ENCODE peak calls at places on chromosomes 3 and 15, in six cellular contexts. T is HepG2, C is GM12878, X is GM12891, B is H1, Y is K562. L is an unnamed sample.

GRCh38 chr3:168881804-168882203 is 781.7 kb downstream of the MECOM start:
- DNase-seq in T (no peak), C (no peak), Y (no peak), B (no peak), X (no peak), L (no peak)

GRCh38 chr15:52558196-52558595 is 10.6 kb downstream of the ARPP19 start:
- DNase-seq in Y (no peak), B (no peak), X (no peak), T (no peak), C (peak; percentile 84), L (no peak)

GRCh38 chr3:123636431-123636841 is 51.6 kb upstream of the HACD2 start:
- DNase-seq in B (peak; percentile 38), C (no peak), X (no peak), T (no peak), Y (peak; percentile 89), L (no peak)

GRCh38 chr3:33980252-33980651 is 181.8 kb downstream of the PDCD6IP start:
- DNase-seq in C (peak; percentile 11), B (no peak), T (peak; percentile 66), Y (no peak), X (no peak), L (no peak)

GRCh38 chr3:23421811-23422510 is 218.8 kb downstream of the UBE2E2 start:
- DNase-seq in X (no peak), C (no peak), B (no peak), T (no peak), Y (no peak), L (no peak)

GRCh38 chr3:142981108-142981507 is 17.6 kb upstream of the PAQR9 start:
- DNase-seq in B (no peak), T (no peak), Y (no peak), X (no peak), C (no peak), L (no peak)

GRCh38 chr3:123655400-123655799 is 70.5 kb upstream of the HACD2 start:
- DNase-seq in T (no peak), C (no peak), Y (no peak), B (no peak), X (no peak), L (no peak)

GRCh38 chr15:69304176-69304533 is 5.4 kb downstream of the PAQR5 start:
- DNase-seq in Y (no peak), X (no peak), B (no peak), T (peak; percentile 25), C (no peak), L (no peak)

GRCh38 chr3:21654662-21655061 is 96.3 kb downstream of the ZNF385D start:
- DNase-seq in C (no peak), B (no peak), Y (no peak), X (no peak), T (no peak), L (no peak)

GRCh38 chr3:170585008-170585936 is 603 bp downstream of the SLC7A14 start:
- DNase-seq in B (no peak), T (no peak), C (no peak), Y (no peak), X (no peak), L (no peak)

GRCh38 chr3:150006774-150007173 is 36.1 kb upstream of the PFN2 start:
- DNase-seq in Y (no peak), C (no peak), B (no peak), T (no peak), X (no peak), L (no peak)

GRCh38 chr15:82647835-82648256 is 683 bp upstream of the CPEB1 start:
- DNase-seq in C (no peak), X (peak; percentile 38), Y (peak; percentile 93), T (no peak), B (no peak), L (no peak)

GRCh38 chr3:120144267-120144666 is 50.0 kb upstream of the GSK3B start:
- DNase-seq in X (no peak), Y (no peak), T (peak; percentile 39), B (no peak), C (no peak), L (no peak)

GRCh38 chr15:70729164-70729563 is 34.2 kb downstream of the UACA start:
- DNase-seq in Y (no peak), B (no peak), C (no peak), X (no peak), T (no peak), L (no peak)

GRCh38 chr3:181252626-181253025 is 263.1 kb upstream of the DNAJC19 start:
- DNase-seq in C (no peak), Y (no peak), T (no peak), B (no peak), X (no peak), L (no peak)

GRCh38 chr3:9784876-9785443 is 7.3 kb downstream of the TADA3 start:
- DNase-seq in X (no peak), T (no peak), C (no peak), B (no peak), Y (no peak), L (no peak)

GRCh38 chr3:70433091-70433490 is 120.7 kb upstream of the MDFIC2 start:
- DNase-seq in Y (no peak), B (no peak), T (no peak), X (no peak), C (no peak), L (no peak)

GRCh38 chr3:168047190-168047795 is 48.4 kb downstream of the GOLIM4 start:
- DNase-seq in T (peak; percentile 76), B (no peak), Y (peak; percentile 34), X (no peak), C (peak; percentile 59), L (no peak)

GRCh38 chr3:104102386-104102785 is 1264.3 kb upstream of the ALCAM start:
- DNase-seq in X (peak; percentile 15), B (no peak), T (peak; percentile 29), Y (no peak), C (peak; percentile 23), L (no peak)

GRCh38 chr3:54573922-54574321 is 353.9 kb downstream of the LRTM1 start:
- DNase-seq in X (no peak), T (no peak), C (no peak), B (no peak), Y (no peak), L (no peak)

GRCh38 chr3:113128386-113129015 is 82.9 kb upstream of the BOC start:
- DNase-seq in B (no peak), X (no peak), Y (no peak), C (no peak), T (no peak), L (no peak)

GRCh38 chr3:119762876-119763275 is 19.0 kb upstream of the NR1I2 start:
- DNase-seq in X (no peak), T (no peak), B (no peak), Y (no peak), C (no peak), L (no peak)

GRCh38 chr3:133256787-133257483 is 142.9 kb upstream of the BFSP2 start:
- DNase-seq in Y (no peak), B (no peak), C (peak; percentile 5), T (no peak), X (no peak), L (no peak)

DNA sequence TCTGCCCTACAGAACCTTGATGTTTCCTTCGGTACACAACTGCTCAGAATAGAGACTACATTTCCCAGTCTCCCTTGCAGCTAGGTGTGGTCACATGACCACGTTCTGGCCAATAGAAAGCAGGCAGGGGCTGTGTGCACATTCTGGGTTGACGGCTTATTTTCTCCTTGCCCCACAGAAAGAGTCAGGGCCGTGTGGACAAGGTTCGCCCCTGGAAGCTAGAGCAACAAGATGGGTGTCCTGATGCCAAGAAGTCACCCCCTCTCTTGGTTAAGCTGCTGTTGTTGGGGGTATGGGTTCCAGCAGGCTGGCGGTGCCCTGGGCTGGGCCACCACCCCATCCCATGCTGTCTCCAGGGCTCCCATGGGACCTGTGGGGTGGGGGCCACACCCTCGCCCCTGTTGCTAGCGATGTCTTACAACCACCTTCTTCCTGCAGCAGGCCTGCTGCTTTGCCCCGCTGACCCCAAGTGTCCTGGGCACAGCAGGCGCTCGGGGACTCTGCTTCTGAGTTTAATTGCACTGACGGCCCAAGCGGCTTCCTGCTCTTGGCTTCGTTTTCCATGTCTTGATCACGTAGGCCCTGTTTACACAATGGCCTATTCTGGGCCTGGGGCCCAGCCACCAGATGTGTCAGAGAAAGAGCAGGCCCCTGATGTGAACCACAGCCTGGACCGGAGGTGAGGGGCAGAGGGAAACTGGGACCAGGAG is 24.9 kb downstream of the ABTB1 start:
- DNase-seq in B (no peak), T (peak; percentile 58), X (peak; percentile 58), Y (peak; percentile 68), C (peak; percentile 48), L (peak; percentile 39)
- TF ChIP-seq POLR2A in B (no peak), T (no peak), X (peak; percentile 17), Y (no peak), C (peak; percentile 46), L (no peak)

GRCh38 chr15:44595656-44596510 is 58.9 kb downstream of the EIF3J start:
- DNase-seq in Y (no peak), X (no peak), T (no peak), C (no peak), B (no peak), L (no peak)
- TF ChIP-seq TAF1 in Y (no peak), X (no peak), T (no peak), C (no peak), B (no peak), L (no peak)

DNA sequence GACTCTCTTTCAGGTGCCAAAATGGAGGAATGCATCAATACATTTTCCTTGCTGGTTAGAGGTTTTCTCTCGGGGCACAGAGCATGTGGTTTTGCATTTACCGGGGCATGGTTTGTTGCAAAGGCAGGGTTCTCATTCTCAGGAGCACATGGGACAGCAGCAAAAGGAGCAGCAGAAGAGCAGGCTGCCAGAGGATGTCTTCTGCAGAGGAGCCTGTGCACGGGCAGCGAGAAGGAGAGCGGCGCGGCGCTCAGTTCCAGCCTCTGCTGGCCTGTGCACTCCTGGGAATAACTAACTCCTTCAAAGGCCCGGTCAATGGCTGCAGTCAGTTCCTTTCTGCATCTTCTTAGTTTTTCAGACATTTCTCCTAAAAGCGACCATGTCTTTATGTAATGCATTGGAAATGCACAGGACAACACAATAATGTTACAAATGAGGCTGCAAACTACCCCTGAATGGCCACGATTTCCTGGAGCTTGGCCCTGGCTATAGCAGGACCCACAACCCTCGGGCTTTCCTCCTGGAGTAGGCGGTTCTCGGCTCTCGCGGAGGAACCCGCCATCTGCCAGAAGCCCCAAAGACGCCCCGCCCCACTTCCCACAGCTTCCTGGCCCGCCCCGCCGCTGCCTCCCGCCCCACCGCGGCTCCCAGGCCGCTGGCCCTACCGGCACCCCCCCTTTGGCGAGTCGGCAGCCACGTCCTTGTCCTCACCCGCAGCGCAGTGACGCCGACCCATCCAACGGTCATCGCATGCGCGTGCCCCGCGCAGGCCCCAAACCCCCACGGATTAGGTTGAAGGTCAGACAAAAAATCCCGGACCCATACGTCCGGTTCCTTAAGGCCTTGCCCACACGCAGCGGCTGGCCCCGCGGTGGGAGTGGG is at the start of gene C3orf62:
- DNase-seq in X (peak; percentile 76), T (no peak), C (peak; percentile 37), Y (no peak), B (peak; percentile 34), L (peak; percentile 73)
- TF ChIP-seq POLR2A in X (peak; percentile 80), T (no peak), C (peak; percentile 90), Y (no peak), B (peak; percentile 39), L (peak; percentile 78)

GRCh38 chr3:12656193-12656592 is 7.7 kb downstream of the RAF1 start:
- DNase-seq in B (no peak), Y (no peak), X (no peak), C (no peak), T (no peak), L (no peak)

GRCh38 chr3:12659316-12660015 is 4.5 kb downstream of the RAF1 start:
- DNase-seq in C (no peak), X (no peak), T (no peak), B (no peak), Y (no peak), L (no peak)

GRCh38 chr3:12660196-12660595 is 3.7 kb downstream of the RAF1 start:
- DNase-seq in X (no peak), T (no peak), Y (no peak), B (no peak), C (no peak), L (no peak)

GRCh38 chr3:12656850-12657249 is 7.1 kb downstream of the RAF1 start:
- DNase-seq in Y (no peak), C (no peak), X (no peak), T (no peak), B (no peak), L (no peak)

GRCh38 chr3:12658593-12659058 is 5.3 kb downstream of the RAF1 start:
- DNase-seq in X (no peak), C (no peak), Y (no peak), B (no peak), T (no peak), L (no peak)
- TF ChIP-seq TAF1 in X (no peak), C (no peak), Y (no peak), B (no peak), T (no peak), L (no peak)

L was measured in GM12892.